ENCODE peak calls at places on chromosome 22, in nine cellular contexts. D is sigmoid colon, H is A549, E is IMR-90, I is H1, W is spleen, Z is body of pancreas, F is stomach, S is suprapubic skin. G is an unnamed sample.

GRCh38 chr22:27453688-27454087 is 347.9 kb downstream of the MN1 start:
- DNase-seq in D (no peak), F (no peak), Z (no peak), E (no peak), S (no peak), H (no peak), I (no peak), W (no peak), G (no peak)

GRCh38 chr22:23716811-23717801 is 26.3 kb downstream of the RGL4 start:
- DNase-seq in F (peak; percentile 87), H (peak; percentile 88), I (peak; percentile 96), E (peak; percentile 85), Z (peak; percentile 83), D (peak; percentile 93), S (peak; percentile 88), W (peak; percentile 96), G (no peak)

GRCh38 chr22:33303109-33303508 is 244.9 kb upstream of the SYN3 start:
- DNase-seq in E (no peak), Z (no peak), D (no peak), F (no peak), W (peak; percentile 36), S (no peak), I (no peak), H (no peak), G (no peak)

GRCh38 chr22:47406896-47407295 is 644.4 kb downstream of the TBC1D22A start:
- DNase-seq in Z (no peak), H (no peak), I (no peak), F (no peak), D (no peak), E (no peak), W (no peak), S (no peak), G (no peak)

GRCh38 chr22:31853736-31854500 is 90.4 kb upstream of the YWHAH start:
- DNase-seq in E (peak; percentile 30), F (no peak), I (no peak), D (no peak), S (no peak), Z (no peak), W (no peak), H (no peak), G (no peak)

GRCh38 chr22:41524809-41525449 is 19.3 kb downstream of the POLR3H start:
- DNase-seq in H (no peak), D (no peak), E (no peak), Z (no peak), W (peak; percentile 88), F (peak; percentile 31), I (no peak), S (no peak), G (no peak)

GRCh38 chr22:29165336-29166060 is 40.2 kb upstream of the EMID1 start:
- DNase-seq in H (no peak), E (no peak), F (no peak), D (peak; percentile 40), I (no peak), S (peak; percentile 40), W (peak; percentile 35), Z (no peak), G (no peak)

GRCh38 chr22:30017375-30017774 is 62.9 kb upstream of the HORMAD2 start:
- DNase-seq in S (no peak), D (no peak), E (peak; percentile 62), Z (no peak), F (no peak), H (no peak), W (no peak), I (no peak), G (no peak)

GRCh38 chr22:49667236-49667635 is 160.4 kb downstream of the BRD1 start:
- DNase-seq in H (no peak), E (no peak), F (no peak), S (no peak), I (peak; percentile 43), W (peak; percentile 77), Z (no peak), D (peak; percentile 67), G (no peak)

GRCh38 chr22:39719559-39720450 is 149.3 kb downstream of the CACNA1I start:
- DNase-seq in I (no peak), D (no peak), H (no peak), E (no peak), S (peak; percentile 37), W (peak; percentile 49), Z (no peak), F (no peak), G (no peak)

GRCh38 chr22:24474221-24474620 is 20.9 kb upstream of the UPB1 start:
- DNase-seq in Z (no peak), S (no peak), I (no peak), D (no peak), W (no peak), F (no peak), H (peak; percentile 36), E (peak; percentile 92), G (no peak)

GRCh38 chr22:29096736-29097669 is 24.2 kb downstream of the KREMEN1 start:
- DNase-seq in W (no peak), I (no peak), Z (peak; percentile 72), E (peak; percentile 30), H (no peak), F (peak; percentile 64), S (no peak), D (no peak), G (no peak)

GRCh38 chr22:42172385-42173172 is 42.0 kb upstream of the CYP2D6 start:
- DNase-seq in D (no peak), W (no peak), Z (no peak), H (no peak), I (no peak), S (no peak), F (no peak), E (peak; percentile 58), G (no peak)

GRCh38 chr22:49306632-49306975 is 521.1 kb downstream of the BRD1 start:
- DNase-seq in S (peak; percentile 40), D (peak; percentile 56), E (no peak), Z (no peak), H (no peak), W (peak; percentile 35), F (peak; percentile 18), I (peak; percentile 32), G (no peak)

GRCh38 chr22:42321908-42322561 is 51.6 kb upstream of the TCF20 start:
- DNase-seq in F (no peak), I (no peak), Z (no peak), H (no peak), D (no peak), S (no peak), W (no peak), E (no peak), G (no peak)

GRCh38 chr22:28885939-28886338 is 2.6 kb downstream of the ZNRF3 start:
- DNase-seq in I (no peak), W (peak; percentile 4), F (peak; percentile 48), E (no peak), S (no peak), H (no peak), D (peak; percentile 27), Z (no peak), G (no peak)

GRCh38 chr22:44103735-44104134 is 77.0 kb upstream of the PARVG start:
- DNase-seq in I (no peak), F (no peak), D (peak; percentile 8), W (peak; percentile 39), H (no peak), E (no peak), S (peak; percentile 29), Z (no peak), G (no peak)
- TF ChIP-seq POLR2A in I (no peak), F (no peak), D (no peak), W (no peak), H (no peak), E (no peak), S (no peak), Z (no peak), G (no peak)

DNA sequence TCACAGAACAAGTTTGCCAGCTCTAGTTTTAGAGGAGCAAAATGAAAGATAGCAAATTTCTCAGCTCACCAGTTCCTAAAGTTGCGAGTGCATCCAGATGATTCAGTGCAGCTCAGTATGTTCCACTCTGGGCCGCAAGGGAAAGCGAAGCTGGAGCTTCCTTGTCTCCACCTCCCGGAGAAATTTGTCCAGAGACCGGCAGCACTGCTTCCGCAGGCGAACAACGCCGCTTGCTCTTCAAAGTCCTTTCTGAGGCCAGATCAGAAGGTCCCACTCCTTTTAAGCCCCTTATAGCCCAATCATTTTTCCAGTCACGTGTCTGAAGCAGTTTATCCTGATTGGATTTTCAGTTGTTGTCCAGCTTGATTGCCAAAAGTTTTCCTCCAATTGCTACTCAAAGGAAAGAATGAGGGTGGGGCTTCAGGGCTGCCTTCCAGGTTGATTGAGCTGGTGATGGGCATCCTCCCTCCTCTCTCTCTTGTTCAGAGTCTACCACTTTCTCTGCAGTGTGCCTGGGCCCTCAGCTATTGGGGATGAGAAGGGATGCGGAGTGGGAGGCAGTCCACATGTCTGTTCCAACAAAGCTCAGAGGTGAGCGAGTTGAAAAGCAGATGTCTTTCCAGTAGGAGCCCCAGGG is at the start of gene ZNF280A:
- DNase-seq in W (no peak), S (no peak), F (no peak), Z (no peak), H (peak; percentile 87), I (no peak), D (no peak), E (no peak), G (no peak)
- H3K27ac ChIP-seq in W (no peak within 1 kb of the TSS), S (no peak within 1 kb of the TSS), F (no peak within 1 kb of the TSS), Z (no peak within 1 kb of the TSS), H (peak within 1 kb of the TSS; percentile 71), I (no peak within 1 kb of the TSS), D (no peak within 1 kb of the TSS), E (no peak within 1 kb of the TSS), G (no peak within 1 kb of the TSS)

GRCh38 chr22:17559188-17559587 is 4.1 kb upstream of the SLC25A18 start:
- DNase-seq in F (no peak), Z (no peak), S (no peak), H (no peak), E (no peak), W (peak; percentile 28), D (no peak), I (no peak), G (no peak)

GRCh38 chr22:17565986-17566687 is 2.8 kb downstream of the SLC25A18 start:
- DNase-seq in E (no peak), Z (no peak), S (no peak), F (no peak), W (no peak), D (no peak), H (no peak), I (no peak), G (no peak)

GRCh38 chr22:17562906-17563870 is at the start of gene SLC25A18:
- DNase-seq in W (peak; percentile 9), F (no peak), I (peak; percentile 56), D (peak; percentile 90), H (no peak), S (no peak), Z (peak; percentile 40), E (no peak), G (no peak)

GRCh38 chr22:17566776-17567175 is 3.5 kb downstream of the SLC25A18 start:
- DNase-seq in H (no peak), S (no peak), F (no peak), Z (no peak), D (no peak), I (no peak), E (no peak), W (no peak), G (no peak)

GRCh38 chr22:17563936-17564391 is 666 bp downstream of the SLC25A18 start:
- DNase-seq in H (no peak), Z (peak; percentile 30), E (peak; percentile 27), W (no peak), I (no peak), D (peak; percentile 92), S (no peak), F (no peak), G (no peak)
- TF ChIP-seq POLR2A in H (no peak), Z (peak; percentile 11), E (no peak), W (no peak), I (no peak), D (no peak), S (no peak), F (no peak), G (no peak)

GRCh38 chr22:46057762-46058420 is 80.9 kb upstream of the WNT7B start:
- DNase-seq in H (no peak), I (no peak), Z (peak; percentile 80), F (peak; percentile 57), S (peak; percentile 64), E (no peak), W (peak; percentile 80), D (peak; percentile 69), G (no peak)
- H3K27ac ChIP-seq in H (peak overlapping the region; percentile 99), I (no peak overlapping the region), Z (peak overlapping the region; percentile 68), F (peak overlapping the region; percentile 98), S (peak overlapping the region; percentile 98), E (peak overlapping the region; percentile 14), W (peak overlapping the region; percentile 98), D (peak overlapping the region; percentile 94), G (peak overlapping the region; percentile 100)